ENCODE peak calls at places on chromosome 13, in five cellular contexts. V is Panc1, H is left ventricle myocardium inferior, Z is endodermal cell, B is ovary. N is an unnamed sample.

GRCh38 chr13:50452761-50453160 is 390.7 kb downstream of the DLEU7 start:
- DNase-seq in V (no peak), H (no peak), Z (no peak), B (no peak), N (no peak)

GRCh38 chr13:104105418-104106355 is 1039.5 kb upstream of the SLC10A2 start:
- DNase-seq in V (no peak), H (no peak), Z (no peak), B (no peak), N (no peak)

GRCh38 chr13:26785845-26786630 is 25.5 kb upstream of the GPR12 start:
- DNase-seq in V (no peak), H (no peak), Z (peak; percentile 71), B (no peak), N (peak; percentile 56)

GRCh38 chr13:27613623-27614022 is 6.7 kb downstream of the LNX2 start:
- DNase-seq in V (no peak), H (no peak), Z (no peak), B (no peak), N (no peak)

GRCh38 chr13:103157034-103157433 is 90.8 kb upstream of the SLC10A2 start:
- DNase-seq in V (no peak), H (no peak), Z (no peak), B (no peak), N (no peak)

GRCh38 chr13:46113596-46113995 is 8.8 kb upstream of the CPB2 start:
- DNase-seq in V (no peak), H (no peak), Z (no peak), B (no peak), N (no peak)

GRCh38 chr13:48994731-48995130 is 19.0 kb downstream of the FNDC3A start:
- DNase-seq in V (no peak), H (no peak), Z (no peak), B (no peak), N (no peak)

GRCh38 chr13:26299168-26299788 is 45.3 kb downstream of the CDK8 start:
- DNase-seq in V (no peak), H (no peak), Z (no peak), B (no peak), N (no peak)

GRCh38 chr13:61128850-61129645 is 286.6 kb downstream of the PCDH20 start:
- DNase-seq in V (no peak), H (no peak), Z (no peak), B (no peak), N (no peak)

GRCh38 chr13:98937911-98938381 is 39.9 kb downstream of the DOCK9 start:
- DNase-seq in V (no peak), H (no peak), Z (peak; percentile 94), B (no peak), N (no peak)

GRCh38 chr13:40589285-40590109 is 76.9 kb downstream of the FOXO1 start:
- DNase-seq in V (no peak), H (no peak), Z (no peak), B (no peak), N (no peak)

GRCh38 chr13:49410006-49410405 is 33.9 kb downstream of the CAB39L start:
- DNase-seq in V (no peak), H (no peak), Z (no peak), B (no peak), N (no peak)

GRCh38 chr13:73765651-73766384 is 368.4 kb downstream of the KLF12 start:
- DNase-seq in V (no peak), H (peak; percentile 84), Z (peak; percentile 93), B (peak; percentile 94), N (peak; percentile 90)

GRCh38 chr13:39760521-39760920 is 105.1 kb downstream of the COG6 start:
- DNase-seq in V (no peak), H (no peak), Z (no peak), B (no peak), N (no peak)

GRCh38 chr13:25654332-25654731 is 282.6 kb downstream of the ATP8A2 start:
- DNase-seq in V (no peak), H (no peak), Z (no peak), B (no peak), N (no peak)

GRCh38 chr13:63124863-63125262 is 1709.2 kb upstream of the PCDH20 start:
- DNase-seq in V (no peak), H (no peak), Z (no peak), B (no peak), N (no peak)

GRCh38 chr13:27960362-27961226 is 8.5 kb downstream of the CDX2 start:
- DNase-seq in V (no peak), H (peak; percentile 35), Z (peak; percentile 95), B (no peak), N (peak; percentile 69)

GRCh38 chr13:40452741-40453665 is 213.4 kb downstream of the FOXO1 start:
- DNase-seq in V (no peak), H (no peak), Z (no peak), B (no peak), N (no peak)

GRCh38 chr13:70623260-70623659 is 515.0 kb upstream of the KLHL1 start:
- DNase-seq in V (no peak), H (no peak), Z (no peak), B (no peak), N (no peak)

GRCh38 chr13:29474991-29475390 is 120.5 kb downstream of the SLC7A1 start:
- DNase-seq in V (no peak), H (no peak), Z (no peak), B (no peak), N (no peak)

GRCh38 chr13:112709825-112710783 is 20.3 kb downstream of the ATP11A start:
- DNase-seq in V (no peak), H (no peak), Z (no peak), B (no peak), N (peak; percentile 48)

GRCh38 chr13:36323951-36324566 is 22.1 kb downstream of the SPART start:
- DNase-seq in V (no peak), H (no peak), Z (peak; percentile 67), B (no peak), N (no peak)
- H3K27ac ChIP-seq in V (no peak overlapping the region), H (no peak overlapping the region), Z (no peak overlapping the region), B (no peak overlapping the region), N (no peak overlapping the region)

DNA sequence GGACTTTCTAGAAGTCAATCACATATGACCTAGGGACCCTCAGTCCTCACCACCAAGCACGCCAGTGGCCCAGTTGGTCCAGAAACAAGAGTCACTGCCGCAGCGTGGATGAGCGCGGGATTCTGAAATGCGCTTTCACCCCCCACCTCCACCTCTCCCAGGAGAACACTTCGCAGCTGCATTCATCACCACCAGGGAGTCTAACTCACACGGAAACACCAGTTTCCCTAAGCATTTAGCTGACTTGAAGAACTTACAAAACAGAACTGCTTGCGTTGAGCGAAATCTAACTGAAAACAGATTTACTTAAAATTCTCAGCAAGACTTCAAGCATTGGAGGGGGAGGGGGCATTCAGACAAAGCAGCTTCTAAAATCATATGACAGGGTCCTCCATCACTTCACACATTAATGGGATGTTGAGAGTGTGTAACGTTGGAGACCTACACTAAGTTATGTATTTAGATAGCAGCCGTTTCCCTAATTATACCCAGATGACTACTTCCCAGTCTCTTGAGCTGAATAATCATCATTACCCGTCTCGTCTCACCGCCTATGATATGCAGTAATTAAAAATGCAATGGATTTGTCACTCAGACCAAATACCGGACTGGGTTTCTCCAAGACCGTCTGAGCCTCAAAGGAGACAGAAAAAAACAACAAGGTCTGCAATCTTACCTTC is 258.3 kb upstream of the IRS2 start:
- DNase-seq in V (no peak), H (no peak), Z (peak; percentile 72), B (no peak), N (no peak)
- H3K4me3 ChIP-seq in V (no peak overlapping the region), H (no peak overlapping the region), Z (no peak overlapping the region), B (no peak overlapping the region), N (no peak overlapping the region)

GRCh38 chr13:33204130-33204927 is 81.2 kb downstream of the STARD13 start:
- DNase-seq in V (no peak), H (peak; percentile 73), Z (no peak), B (peak; percentile 55), N (peak; percentile 85)
- H3K4me1 ChIP-seq in V (no peaks in the 10 kb centered on the region), H (peaks cover 99% of the 10 kb centered on the region), Z (peaks cover 21% of the 10 kb centered on the region), B (peaks cover 10% of the 10 kb centered on the region), N (peaks cover 32% of the 10 kb centered on the region)

DNA sequence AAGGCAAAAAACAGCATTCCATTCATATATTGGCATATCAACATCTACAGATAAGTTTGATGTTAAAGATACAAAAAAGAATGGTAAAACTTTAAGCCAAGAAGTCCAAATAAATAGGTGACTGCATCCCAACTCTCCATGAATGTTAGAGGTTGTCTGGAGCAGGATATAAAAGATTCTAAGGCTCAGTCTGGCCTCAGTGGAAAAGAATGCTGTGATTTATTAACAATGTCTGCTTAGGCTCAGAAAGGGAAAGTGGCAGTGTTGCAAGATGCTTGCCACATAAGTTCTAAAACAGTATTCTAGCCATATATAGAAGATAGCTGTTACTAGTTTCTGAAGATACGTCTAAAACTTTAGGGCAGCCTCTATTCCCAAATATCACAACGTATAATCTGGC is 179.8 kb upstream of the NBEA start:
- DNase-seq in V (no peak), H (no peak), Z (no peak), B (no peak), N (no peak)
- H3K27ac ChIP-seq in V (no peak overlapping the region), H (no peak overlapping the region), Z (no peak overlapping the region), B (no peak overlapping the region), N (no peak overlapping the region)

DNA sequence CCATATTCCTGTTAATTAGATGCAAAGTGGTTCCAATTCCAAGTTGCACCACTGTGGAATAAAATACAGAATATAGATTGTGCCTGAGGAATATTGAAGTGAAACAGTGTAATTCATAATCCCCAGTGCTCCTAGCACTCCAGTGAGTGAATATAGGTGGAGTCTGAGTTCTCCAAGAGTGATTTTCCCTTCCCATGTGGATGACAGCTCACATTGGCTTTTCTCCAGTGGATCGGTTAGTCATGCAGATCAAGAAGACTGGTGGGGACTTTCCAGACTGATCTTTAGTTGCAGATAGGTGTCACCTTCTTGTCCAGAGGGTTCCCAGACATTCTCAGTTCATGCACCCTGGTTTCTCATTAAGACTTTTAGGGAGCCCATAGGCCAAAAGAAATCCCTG is 47.8 kb downstream of the SPATA13 start:
- DNase-seq in V (no peak), H (no peak), Z (no peak), B (no peak), N (no peak)
- H3K4me3 ChIP-seq in V (no peak overlapping the region), H (no peak overlapping the region), Z (no peak overlapping the region), B (no peak overlapping the region), N (no peak overlapping the region)

GRCh38 chr13:114115191-114115671 is 17.2 kb downstream of the RASA3 start:
- DNase-seq in V (no peak), H (no peak), Z (peak; percentile 51), B (no peak), N (peak; percentile 51)
- H3K4me1 ChIP-seq in V (peaks cover 48% of the 10 kb centered on the region), H (peaks cover 32% of the 10 kb centered on the region), Z (peaks cover 11% of the 10 kb centered on the region), B (peaks cover 2% of the 10 kb centered on the region), N (no peaks in the 10 kb centered on the region)

DNA sequence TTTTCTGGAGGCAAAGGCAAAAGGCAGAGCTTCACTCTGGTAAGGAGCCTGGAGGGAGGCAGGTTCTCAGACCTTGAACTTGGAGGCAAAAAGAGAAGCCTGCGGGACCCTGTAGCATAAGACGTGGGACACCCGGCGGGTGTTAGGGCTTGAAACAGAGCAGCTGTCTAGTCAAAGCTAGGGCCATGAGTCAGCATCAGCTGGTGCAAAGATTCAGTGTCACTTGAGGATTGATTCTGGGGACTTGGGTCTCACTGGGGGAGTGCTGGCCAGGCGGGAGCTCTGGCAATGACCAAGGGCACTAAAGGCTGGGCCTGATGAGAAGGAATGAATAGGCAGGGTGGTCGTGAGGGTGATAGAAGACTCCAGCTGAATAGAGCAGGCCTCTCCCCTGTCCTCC is 97.0 kb downstream of the MBNL2 start:
- DNase-seq in V (no peak), H (peak; percentile 25), Z (no peak), B (no peak), N (peak; percentile 70)
- H3K27ac ChIP-seq in V (peak overlapping the region; percentile 100), H (peak overlapping the region; percentile 74), Z (no peak overlapping the region), B (no peak overlapping the region), N (peak overlapping the region; percentile 41)

GRCh38 chr13:109843695-109844094 is 57.3 kb upstream of the IRS2 start:
- DNase-seq in V (no peak), H (no peak), Z (no peak), B (no peak), N (no peak)
- H3K4me3 ChIP-seq in V (no peak overlapping the region), H (no peak overlapping the region), Z (no peak overlapping the region), B (no peak overlapping the region), N (no peak overlapping the region)

N was measured in right cardiac atrium.